ENCODE peak calls at places on chromosomes 1 and 21, in five cellular contexts. One of them, this sample, is unnamed.

GRCh38 chr1:84103197-84103992 is 40.7 kb upstream of the PRKACB start:
- DNase-seq in H1: no peak
- DNase-seq in GM12878: no peak
- DNase-seq in GM12891: no peak
- DNase-seq in K562: peak; percentile 78
- DNase-seq in this sample: no peak

GRCh38 chr1:156639601-156640101 is 2.3 kb upstream of the BCAN start:
- DNase-seq in K562: no peak
- DNase-seq in GM12891: no peak
- DNase-seq in H1: no peak
- DNase-seq in GM12878: no peak
- DNase-seq in this sample: no peak

GRCh38 chr1:246329900-246330299 is 177.2 kb downstream of the SMYD3 start:
- DNase-seq in GM12878: peak; percentile 91
- DNase-seq in K562: no peak
- DNase-seq in GM12891: peak; percentile 41
- DNase-seq in H1: no peak
- DNase-seq in this sample: peak; percentile 29

GRCh38 chr1:26289158-26290059 is 9.5 kb downstream of the SH3BGRL3 start:
- DNase-seq in GM12891: peak; percentile 73
- DNase-seq in K562: no peak
- DNase-seq in GM12878: no peak
- DNase-seq in H1: no peak
- DNase-seq in this sample: peak; percentile 85

GRCh38 chr1:156744786-156745419 is 4.0 kb upstream of the MRPL24 start:
- DNase-seq in H1: no peak
- DNase-seq in GM12891: no peak
- DNase-seq in GM12878: no peak
- DNase-seq in K562: no peak
- DNase-seq in this sample: no peak

GRCh38 chr1:182716740-182717720 is 32.6 kb upstream of the RGS8 start:
- DNase-seq in GM12891: no peak
- DNase-seq in GM12878: peak; percentile 16
- DNase-seq in K562: no peak
- DNase-seq in H1: no peak
- DNase-seq in this sample: no peak

GRCh38 chr1:38076455-38076854 is 29.9 kb upstream of the POU3F1 start:
- DNase-seq in GM12891: no peak
- DNase-seq in K562: no peak
- DNase-seq in GM12878: no peak
- DNase-seq in H1: no peak
- DNase-seq in this sample: no peak

GRCh38 chr1:56838726-56839125 is 15.9 kb upstream of the C8A start:
- DNase-seq in GM12891: no peak
- DNase-seq in GM12878: no peak
- DNase-seq in K562: no peak
- DNase-seq in H1: no peak
- DNase-seq in this sample: no peak

GRCh38 chr1:35675773-35676172 is 34.4 kb upstream of the PSMB2 start:
- DNase-seq in H1: no peak
- DNase-seq in GM12878: no peak
- DNase-seq in K562: no peak
- DNase-seq in GM12891: no peak
- DNase-seq in this sample: no peak

GRCh38 chr1:244419004-244419403 is 32.7 kb downstream of the ADSS2 start:
- DNase-seq in H1: no peak
- DNase-seq in K562: no peak
- DNase-seq in GM12891: no peak
- DNase-seq in GM12878: no peak
- DNase-seq in this sample: no peak

GRCh38 chr1:46442317-46443161 is 47.1 kb upstream of the DMBX1 start:
- DNase-seq in GM12891: peak; percentile 54
- DNase-seq in GM12878: no peak
- DNase-seq in H1: peak; percentile 83
- DNase-seq in K562: peak; percentile 93
- DNase-seq in this sample: peak; percentile 60

GRCh38 chr21:35753308-35753707 is 307.0 kb downstream of the SETD4 start:
- DNase-seq in K562: no peak
- DNase-seq in GM12891: no peak
- DNase-seq in GM12878: no peak
- DNase-seq in H1: no peak
- DNase-seq in this sample: no peak

GRCh38 chr1:28915036-28915895 is 897 bp downstream of the EPB41 start:
- DNase-seq in K562: no peak
- DNase-seq in H1: no peak
- DNase-seq in GM12878: no peak
- DNase-seq in GM12891: peak; percentile 23
- DNase-seq in this sample: no peak

GRCh38 chr21:34800797-34801518 is 132.2 kb downstream of the CLIC6 start:
- DNase-seq in GM12878: no peak
- DNase-seq in H1: no peak
- DNase-seq in GM12891: no peak
- DNase-seq in K562: no peak
- DNase-seq in this sample: no peak

GRCh38 chr1:21449906-21450305 is 10.0 kb downstream of the NBPF3 start:
- DNase-seq in GM12891: no peak
- DNase-seq in GM12878: no peak
- DNase-seq in H1: no peak
- DNase-seq in K562: no peak
- DNase-seq in this sample: no peak

GRCh38 chr1:4028139-4028501 is 128.0 kb upstream of the C1orf174 start:
- DNase-seq in GM12891: no peak
- DNase-seq in K562: no peak
- DNase-seq in GM12878: no peak
- DNase-seq in H1: no peak
- DNase-seq in this sample: no peak

GRCh38 chr1:31007462-31007991 is 58.0 kb downstream of the PUM1 start:
- DNase-seq in GM12891: no peak
- DNase-seq in H1: no peak
- DNase-seq in GM12878: no peak
- DNase-seq in K562: no peak
- DNase-seq in this sample: no peak

GRCh38 chr1:91707114-91707889 is 178.6 kb downstream of the TGFBR3 start:
- DNase-seq in H1: no peak
- DNase-seq in GM12878: no peak
- DNase-seq in GM12891: no peak
- DNase-seq in K562: no peak
- DNase-seq in this sample: no peak

GRCh38 chr1:156385534-156386031 is 16.6 kb downstream of the RHBG start:
- DNase-seq in GM12878: no peak
- DNase-seq in K562: peak; percentile 74
- DNase-seq in GM12891: peak; percentile 74
- DNase-seq in H1: no peak
- DNase-seq in this sample: peak; percentile 52

GRCh38 chr1:145999321-146000024 is 3.1 kb upstream of the TXNIP start:
- DNase-seq in GM12878: no peak
- DNase-seq in GM12891: no peak
- DNase-seq in K562: no peak
- DNase-seq in H1: no peak
- DNase-seq in this sample: no peak

GRCh38 chr1:228902781-228903572 is 167.7 kb downstream of the RHOU start:
- DNase-seq in K562: no peak
- DNase-seq in GM12878: no peak
- DNase-seq in GM12891: no peak
- DNase-seq in H1: no peak
- DNase-seq in this sample: no peak

GRCh38 chr1:229117664-229118300 is 153.1 kb upstream of the RAB4A start:
- DNase-seq in GM12891: no peak
- DNase-seq in K562: no peak
- DNase-seq in GM12878: no peak
- DNase-seq in H1: no peak
- DNase-seq in this sample: no peak

GRCh38 chr1:42949312-42950145 is 9.1 kb downstream of the SLC2A1 start:
- DNase-seq in K562: peak; percentile 80
- DNase-seq in H1: no peak
- DNase-seq in GM12878: no peak
- DNase-seq in GM12891: no peak
- DNase-seq in this sample: no peak

GRCh38 chr1:77639056-77639455 is 43.4 kb downstream of the ZZZ3 start:
- DNase-seq in K562: no peak
- DNase-seq in H1: no peak
- DNase-seq in GM12878: no peak
- DNase-seq in GM12891: no peak
- DNase-seq in this sample: no peak

GRCh38 chr1:78586572-78586971 is 33.7 kb upstream of the IFI44L start:
- DNase-seq in H1: no peak
- DNase-seq in GM12891: no peak
- DNase-seq in K562: no peak
- DNase-seq in GM12878: no peak
- DNase-seq in this sample: no peak

GRCh38 chr1:201703646-201704438 is 125.1 kb upstream of the IPO9 start:
- DNase-seq in GM12878: no peak
- DNase-seq in K562: peak; percentile 90
- DNase-seq in GM12891: peak; percentile 80
- DNase-seq in H1: peak; percentile 65
- DNase-seq in this sample: peak; percentile 78

GRCh38 chr1:147647796-147648633 is 22.3 kb downstream of the ACP6 start:
- DNase-seq in GM12891: no peak
- DNase-seq in K562: no peak
- DNase-seq in H1: no peak
- DNase-seq in GM12878: no peak
- DNase-seq in this sample: no peak

GRCh38 chr1:160739098-160739511 is at the start of gene SLAMF7:
- DNase-seq in H1: no peak
- DNase-seq in GM12891: no peak
- DNase-seq in K562: no peak
- DNase-seq in GM12878: peak; percentile 81
- DNase-seq in this sample: no peak
- TF ChIP-seq TAF1 in H1: no peak
- TF ChIP-seq TAF1 in GM12891: peak; percentile 87
- TF ChIP-seq TAF1 in K562: no peak
- TF ChIP-seq TAF1 in GM12878: peak; percentile 93
- TF ChIP-seq TAF1 in this sample: peak; percentile 86

DNA sequence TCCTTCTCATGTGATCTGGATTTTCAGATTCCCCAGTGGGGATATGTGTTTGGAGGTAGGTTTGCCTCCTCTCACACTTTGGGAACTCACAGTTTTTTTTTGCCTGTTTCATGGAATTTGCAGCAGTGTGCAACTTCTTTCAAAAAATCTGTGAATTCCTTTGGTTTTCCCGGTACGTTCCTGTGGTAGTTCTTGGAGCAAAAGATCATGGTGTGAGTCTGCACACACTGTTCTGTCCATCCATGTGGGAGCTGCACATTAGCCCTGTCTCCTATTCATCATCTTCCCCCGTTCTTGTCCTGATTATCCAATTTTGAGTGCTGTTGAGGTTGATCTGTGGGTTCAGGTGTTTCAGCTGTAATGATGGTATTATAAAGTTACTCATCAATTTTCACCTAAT is 30.3 kb upstream of the TACSTD2 start:
- DNase-seq in K562: no peak
- DNase-seq in H1: no peak
- DNase-seq in GM12891: no peak
- DNase-seq in GM12878: no peak
- DNase-seq in this sample: no peak
- TF ChIP-seq TAF1 in K562: no peak
- TF ChIP-seq TAF1 in H1: no peak
- TF ChIP-seq TAF1 in GM12891: no peak
- TF ChIP-seq TAF1 in GM12878: no peak
- TF ChIP-seq TAF1 in this sample: no peak

DNA sequence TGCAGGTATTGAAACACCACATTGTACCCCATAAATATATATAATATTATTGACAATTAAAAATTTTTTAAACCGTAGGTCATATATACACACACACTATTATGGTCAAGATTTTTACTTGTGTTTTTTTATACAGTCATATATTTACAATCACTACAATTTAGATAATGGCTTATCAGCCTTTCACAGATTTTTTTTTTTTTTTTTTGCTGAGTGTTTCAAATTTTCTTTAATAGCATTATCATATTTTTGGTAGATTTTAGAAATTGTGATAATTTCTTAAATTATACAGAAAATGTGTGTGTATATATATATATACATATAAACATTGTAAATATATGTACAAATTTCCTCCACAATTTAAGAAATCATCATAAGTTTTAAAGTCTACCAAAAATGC is 68.6 kb upstream of the RGS2 start:
- DNase-seq in GM12891: no peak
- DNase-seq in H1: no peak
- DNase-seq in K562: no peak
- DNase-seq in GM12878: no peak
- DNase-seq in this sample: no peak
- TF ChIP-seq TAF1 in GM12891: no peak
- TF ChIP-seq TAF1 in H1: no peak
- TF ChIP-seq TAF1 in K562: no peak
- TF ChIP-seq TAF1 in GM12878: no peak
- TF ChIP-seq TAF1 in this sample: no peak

GRCh38 chr21:46007498-46007868 is 25.9 kb downstream of the COL6A1 start:
- DNase-seq in GM12878: no peak
- DNase-seq in K562: no peak
- DNase-seq in H1: no peak
- DNase-seq in GM12891: no peak
- DNase-seq in this sample: no peak

GRCh38 chr21:46011267-46011967 is 29.8 kb downstream of the COL6A1 start:
- DNase-seq in H1: no peak
- DNase-seq in K562: no peak
- DNase-seq in GM12878: no peak
- DNase-seq in GM12891: no peak
- DNase-seq in this sample: no peak

GRCh38 chr21:46009951-46010655 is 28.5 kb downstream of the COL6A1 start:
- DNase-seq in GM12891: no peak
- DNase-seq in K562: no peak
- DNase-seq in GM12878: no peak
- DNase-seq in H1: no peak
- DNase-seq in this sample: no peak

GRCh38 chr21:46006547-46007497 is 25.3 kb downstream of the COL6A1 start:
- DNase-seq in K562: no peak
- DNase-seq in GM12891: no peak
- DNase-seq in H1: no peak
- DNase-seq in GM12878: no peak
- DNase-seq in this sample: peak; percentile 19

DNA sequence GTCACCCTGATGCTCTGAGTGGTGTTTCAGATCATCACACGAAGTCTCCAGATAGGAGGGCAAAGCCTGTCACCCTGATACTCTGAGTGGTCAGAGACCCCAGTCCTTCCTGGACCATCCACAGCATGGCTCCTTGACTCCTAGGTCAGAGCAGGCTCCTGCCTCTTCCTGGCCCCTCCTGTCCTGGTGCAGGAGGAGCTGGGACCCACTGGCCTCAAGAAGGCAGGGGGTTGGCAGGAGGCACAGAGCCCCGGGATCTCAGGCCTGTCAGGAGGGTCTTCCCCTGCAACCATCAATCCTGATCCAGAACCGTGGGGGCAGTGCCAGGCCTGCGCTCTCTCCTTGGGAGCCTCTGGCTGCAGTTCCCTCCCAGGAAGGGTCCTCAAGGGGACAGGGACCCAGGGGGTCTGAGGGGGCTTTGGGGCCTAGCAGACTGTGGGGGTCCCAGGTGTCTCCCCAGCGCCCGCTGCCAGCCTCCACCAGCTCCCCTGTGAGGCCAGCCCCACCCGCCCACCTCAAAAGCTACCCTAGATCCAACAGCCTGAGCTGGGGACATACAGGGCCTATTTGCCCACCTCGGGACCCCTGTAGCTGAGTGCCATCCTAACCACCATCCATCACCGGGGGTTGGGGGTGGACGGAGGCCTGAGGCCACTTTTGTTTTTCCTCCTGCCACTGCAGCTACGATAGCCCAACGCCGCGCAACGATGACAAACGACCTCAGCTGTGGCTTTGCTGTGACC is 27.5 kb downstream of the COL6A1 start:
- DNase-seq in K562: no peak
- DNase-seq in GM12891: no peak
- DNase-seq in H1: no peak
- DNase-seq in GM12878: no peak
- DNase-seq in this sample: no peak
- TF ChIP-seq TAF1 in K562: no peak
- TF ChIP-seq TAF1 in GM12891: no peak
- TF ChIP-seq TAF1 in H1: no peak
- TF ChIP-seq TAF1 in GM12878: no peak
- TF ChIP-seq TAF1 in this sample: no peak

GRCh38 chr1:23600283-23600682 is 41.0 kb upstream of the ID3 start:
- DNase-seq in H1: no peak
- DNase-seq in GM12878: peak; percentile 74
- DNase-seq in GM12891: no peak
- DNase-seq in K562: no peak
- DNase-seq in this sample: no peak
- TF ChIP-seq TAF1 in H1: no peak
- TF ChIP-seq TAF1 in GM12878: no peak
- TF ChIP-seq TAF1 in GM12891: no peak
- TF ChIP-seq TAF1 in K562: no peak
- TF ChIP-seq TAF1 in this sample: peak; percentile 29

This sample was measured in GM12892.